ENCODE peak calls at places on chromosome 4, in eight cellular contexts. One of them, this sample, is unnamed.

GRCh38 chr4:8893624-8894423 is 22.2 kb upstream of the HMX1 start:
- DNase-seq in CD8-positive, alpha-beta T cell: no peak
- DNase-seq in Calu3: no peak
- DNase-seq in neural crest cell: no peak
- DNase-seq in spleen: no peak
- DNase-seq in cardiac muscle cell: peak
- DNase-seq in breast epithelium: no peak
- DNase-seq in nephron progenitor cell: peak
- DNase-seq in this sample: no peak

GRCh38 chr4:7312691-7313090 is 120.4 kb downstream of the SORCS2 start:
- DNase-seq in spleen: no peak
- DNase-seq in neural crest cell: no peak
- DNase-seq in breast epithelium: no peak
- DNase-seq in CD8-positive, alpha-beta T cell: no peak
- DNase-seq in cardiac muscle cell: no peak
- DNase-seq in nephron progenitor cell: no peak
- DNase-seq in Calu3: no peak
- DNase-seq in this sample: no peak

GRCh38 chr4:141660880-141661279 is 24.5 kb downstream of the IL15 start:
- DNase-seq in cardiac muscle cell: no peak
- DNase-seq in nephron progenitor cell: no peak
- DNase-seq in breast epithelium: no peak
- DNase-seq in neural crest cell: no peak
- DNase-seq in Calu3: no peak
- DNase-seq in spleen: no peak
- DNase-seq in CD8-positive, alpha-beta T cell: no peak
- DNase-seq in this sample: no peak

GRCh38 chr4:181711387-181711786 is 531.8 kb upstream of the TENM3 start:
- DNase-seq in Calu3: no peak
- DNase-seq in spleen: no peak
- DNase-seq in CD8-positive, alpha-beta T cell: no peak
- DNase-seq in cardiac muscle cell: no peak
- DNase-seq in breast epithelium: no peak
- DNase-seq in nephron progenitor cell: no peak
- DNase-seq in neural crest cell: no peak
- DNase-seq in this sample: no peak

GRCh38 chr4:17811078-17811603 is 362 bp downstream of the NCAPG start:
- DNase-seq in spleen: no peak
- DNase-seq in nephron progenitor cell: no peak
- DNase-seq in breast epithelium: no peak
- DNase-seq in neural crest cell: no peak
- DNase-seq in CD8-positive, alpha-beta T cell: no peak
- DNase-seq in cardiac muscle cell: no peak
- DNase-seq in Calu3: no peak
- DNase-seq in this sample: no peak

GRCh38 chr4:56745082-56745481 is 64.0 kb upstream of the HOPX start:
- DNase-seq in Calu3: no peak
- DNase-seq in neural crest cell: no peak
- DNase-seq in breast epithelium: no peak
- DNase-seq in CD8-positive, alpha-beta T cell: no peak
- DNase-seq in nephron progenitor cell: no peak
- DNase-seq in spleen: no peak
- DNase-seq in cardiac muscle cell: no peak
- DNase-seq in this sample: no peak

GRCh38 chr4:180909279-180909678 is 1333.9 kb upstream of the TENM3 start:
- DNase-seq in breast epithelium: no peak
- DNase-seq in cardiac muscle cell: peak
- DNase-seq in CD8-positive, alpha-beta T cell: no peak
- DNase-seq in nephron progenitor cell: peak
- DNase-seq in neural crest cell: no peak
- DNase-seq in spleen: no peak
- DNase-seq in Calu3: no peak
- DNase-seq in this sample: no peak

GRCh38 chr4:25172964-25173917 is 13.0 kb upstream of the SEPSECS start:
- DNase-seq in neural crest cell: no peak
- DNase-seq in nephron progenitor cell: no peak
- DNase-seq in breast epithelium: peak
- DNase-seq in cardiac muscle cell: no peak
- DNase-seq in Calu3: peak
- DNase-seq in CD8-positive, alpha-beta T cell: no peak
- DNase-seq in spleen: no peak
- DNase-seq in this sample: peak

GRCh38 chr4:36676139-36677050 is 395.0 kb downstream of the DTHD1 start:
- DNase-seq in cardiac muscle cell: no peak
- DNase-seq in spleen: no peak
- DNase-seq in nephron progenitor cell: no peak
- DNase-seq in Calu3: no peak
- DNase-seq in breast epithelium: no peak
- DNase-seq in neural crest cell: no peak
- DNase-seq in CD8-positive, alpha-beta T cell: no peak
- DNase-seq in this sample: no peak

GRCh38 chr4:121938282-121939092 is 13.4 kb downstream of the TRPC3 start:
- DNase-seq in cardiac muscle cell: no peak
- DNase-seq in Calu3: no peak
- DNase-seq in breast epithelium: no peak
- DNase-seq in CD8-positive, alpha-beta T cell: no peak
- DNase-seq in neural crest cell: no peak
- DNase-seq in spleen: no peak
- DNase-seq in nephron progenitor cell: no peak
- DNase-seq in this sample: no peak

GRCh38 chr4:182105416-182105815 is 137.8 kb upstream of the TENM3 start:
- DNase-seq in nephron progenitor cell: no peak
- DNase-seq in spleen: no peak
- DNase-seq in neural crest cell: no peak
- DNase-seq in Calu3: no peak
- DNase-seq in breast epithelium: no peak
- DNase-seq in cardiac muscle cell: no peak
- DNase-seq in CD8-positive, alpha-beta T cell: no peak
- DNase-seq in this sample: no peak

GRCh38 chr4:110196871-110197420 is 1.5 kb downstream of the ELOVL6 start:
- DNase-seq in CD8-positive, alpha-beta T cell: peak
- DNase-seq in spleen: no peak
- DNase-seq in neural crest cell: peak
- DNase-seq in Calu3: no peak
- DNase-seq in cardiac muscle cell: peak
- DNase-seq in breast epithelium: peak
- DNase-seq in nephron progenitor cell: peak
- DNase-seq in this sample: no peak

GRCh38 chr4:95023110-95023509 is 265.4 kb downstream of the BMPR1B start:
- DNase-seq in cardiac muscle cell: no peak
- DNase-seq in neural crest cell: no peak
- DNase-seq in CD8-positive, alpha-beta T cell: no peak
- DNase-seq in Calu3: no peak
- DNase-seq in spleen: no peak
- DNase-seq in nephron progenitor cell: no peak
- DNase-seq in breast epithelium: no peak
- DNase-seq in this sample: no peak

GRCh38 chr4:95017690-95018089 is 259.9 kb downstream of the BMPR1B start:
- DNase-seq in Calu3: no peak
- DNase-seq in cardiac muscle cell: no peak
- DNase-seq in CD8-positive, alpha-beta T cell: no peak
- DNase-seq in spleen: no peak
- DNase-seq in breast epithelium: no peak
- DNase-seq in neural crest cell: no peak
- DNase-seq in nephron progenitor cell: no peak
- DNase-seq in this sample: no peak

GRCh38 chr4:95020521-95020920 is 262.8 kb downstream of the BMPR1B start:
- DNase-seq in nephron progenitor cell: no peak
- DNase-seq in breast epithelium: no peak
- DNase-seq in CD8-positive, alpha-beta T cell: no peak
- DNase-seq in Calu3: no peak
- DNase-seq in neural crest cell: no peak
- DNase-seq in cardiac muscle cell: no peak
- DNase-seq in spleen: no peak
- DNase-seq in this sample: no peak

GRCh38 chr4:95018845-95019244 is 261.1 kb downstream of the BMPR1B start:
- DNase-seq in Calu3: no peak
- DNase-seq in breast epithelium: no peak
- DNase-seq in CD8-positive, alpha-beta T cell: no peak
- DNase-seq in cardiac muscle cell: no peak
- DNase-seq in neural crest cell: no peak
- DNase-seq in spleen: no peak
- DNase-seq in nephron progenitor cell: no peak
- DNase-seq in this sample: no peak

DNA sequence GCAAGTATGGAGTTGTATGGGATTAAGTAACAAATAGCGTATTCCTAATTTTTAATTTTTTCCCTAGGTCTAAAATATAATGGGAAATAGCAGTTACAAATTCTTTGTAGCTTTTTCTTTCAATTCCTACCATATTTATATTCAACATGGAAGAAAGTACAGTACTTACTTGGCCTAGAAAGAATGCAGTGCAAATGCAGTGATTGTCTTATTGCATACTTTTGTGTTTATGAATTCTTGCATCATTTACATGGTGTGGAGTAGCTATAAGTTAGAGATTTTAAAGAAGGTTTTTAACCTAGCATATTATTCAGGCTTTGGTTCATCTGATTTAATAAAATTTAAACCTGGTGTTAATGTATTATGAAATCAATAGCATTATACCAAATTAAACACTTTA is 263.3 kb downstream of the BMPR1B start:
- DNase-seq in neural crest cell: no peak
- DNase-seq in nephron progenitor cell: no peak
- DNase-seq in spleen: no peak
- DNase-seq in CD8-positive, alpha-beta T cell: no peak
- DNase-seq in cardiac muscle cell: no peak
- DNase-seq in breast epithelium: no peak
- DNase-seq in Calu3: no peak
- DNase-seq in this sample: no peak
- TF ChIP-seq CTCF in neural crest cell: no peak
- TF ChIP-seq CTCF in nephron progenitor cell: no peak
- TF ChIP-seq CTCF in spleen: no peak
- TF ChIP-seq CTCF in CD8-positive, alpha-beta T cell: no peak
- TF ChIP-seq CTCF in cardiac muscle cell: no peak
- TF ChIP-seq CTCF in breast epithelium: no peak
- TF ChIP-seq CTCF in Calu3: no peak
- TF ChIP-seq CTCF in this sample: no peak

GRCh38 chr4:183157215-183157614 is 58.2 kb downstream of the WWC2 start:
- DNase-seq in neural crest cell: no peak
- DNase-seq in breast epithelium: no peak
- DNase-seq in Calu3: no peak
- DNase-seq in CD8-positive, alpha-beta T cell: no peak
- DNase-seq in spleen: no peak
- DNase-seq in cardiac muscle cell: no peak
- DNase-seq in nephron progenitor cell: no peak
- DNase-seq in this sample: no peak

GRCh38 chr4:183149968-183150539 is 51.0 kb downstream of the WWC2 start:
- DNase-seq in CD8-positive, alpha-beta T cell: no peak
- DNase-seq in neural crest cell: no peak
- DNase-seq in spleen: no peak
- DNase-seq in nephron progenitor cell: no peak
- DNase-seq in breast epithelium: no peak
- DNase-seq in Calu3: no peak
- DNase-seq in cardiac muscle cell: no peak
- DNase-seq in this sample: no peak

GRCh38 chr4:183154701-183155391 is 55.8 kb downstream of the WWC2 start:
- DNase-seq in nephron progenitor cell: peak
- DNase-seq in breast epithelium: no peak
- DNase-seq in cardiac muscle cell: peak
- DNase-seq in neural crest cell: no peak
- DNase-seq in Calu3: peak
- DNase-seq in CD8-positive, alpha-beta T cell: no peak
- DNase-seq in spleen: no peak
- DNase-seq in this sample: no peak

GRCh38 chr4:183155450-183156184 is 56.6 kb downstream of the WWC2 start:
- DNase-seq in neural crest cell: no peak
- DNase-seq in cardiac muscle cell: no peak
- DNase-seq in CD8-positive, alpha-beta T cell: no peak
- DNase-seq in nephron progenitor cell: no peak
- DNase-seq in spleen: no peak
- DNase-seq in Calu3: no peak
- DNase-seq in breast epithelium: no peak
- DNase-seq in this sample: no peak

DNA sequence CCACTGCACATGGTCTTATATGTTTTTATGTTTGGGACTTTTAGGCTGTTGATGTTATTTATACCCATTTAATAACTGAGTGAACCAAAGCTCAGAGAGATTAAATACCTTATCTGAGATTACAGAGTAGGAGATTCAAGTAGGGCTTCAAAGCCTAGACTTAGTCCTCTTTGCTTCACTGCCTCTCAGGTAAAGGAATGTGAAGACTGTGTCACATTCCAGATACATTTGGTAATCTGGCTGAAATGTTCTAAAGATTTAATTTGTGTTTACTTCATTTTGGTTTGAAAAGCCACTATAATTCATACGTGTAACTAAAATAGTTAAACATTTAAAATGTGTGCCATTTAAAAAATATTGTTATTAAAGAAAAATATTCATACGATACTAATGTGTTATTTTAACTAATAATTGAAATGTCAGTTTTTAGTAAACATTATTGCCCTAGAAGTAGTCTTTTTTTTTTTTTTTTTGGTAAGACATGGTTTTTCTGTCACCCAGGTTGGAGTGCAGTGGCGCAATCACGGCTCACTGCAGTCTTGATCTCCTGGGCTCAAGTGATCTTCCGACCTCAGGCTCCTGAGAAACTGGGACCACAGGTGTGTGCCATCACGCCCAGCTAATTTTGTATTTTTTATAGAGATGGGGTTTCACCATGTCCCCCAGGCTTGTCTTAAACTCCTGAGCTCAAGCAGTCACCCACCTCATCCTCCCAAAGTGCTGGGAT is 54.3 kb downstream of the WWC2 start:
- DNase-seq in breast epithelium: no peak
- DNase-seq in nephron progenitor cell: no peak
- DNase-seq in cardiac muscle cell: no peak
- DNase-seq in CD8-positive, alpha-beta T cell: no peak
- DNase-seq in Calu3: no peak
- DNase-seq in neural crest cell: no peak
- DNase-seq in spleen: no peak
- DNase-seq in this sample: no peak
- TF ChIP-seq CTCF in breast epithelium: no peak
- TF ChIP-seq CTCF in nephron progenitor cell: no peak
- TF ChIP-seq CTCF in cardiac muscle cell: no peak
- TF ChIP-seq CTCF in CD8-positive, alpha-beta T cell: no peak
- TF ChIP-seq CTCF in Calu3: no peak
- TF ChIP-seq CTCF in neural crest cell: no peak
- TF ChIP-seq CTCF in spleen: no peak
- TF ChIP-seq CTCF in this sample: no peak

DNA sequence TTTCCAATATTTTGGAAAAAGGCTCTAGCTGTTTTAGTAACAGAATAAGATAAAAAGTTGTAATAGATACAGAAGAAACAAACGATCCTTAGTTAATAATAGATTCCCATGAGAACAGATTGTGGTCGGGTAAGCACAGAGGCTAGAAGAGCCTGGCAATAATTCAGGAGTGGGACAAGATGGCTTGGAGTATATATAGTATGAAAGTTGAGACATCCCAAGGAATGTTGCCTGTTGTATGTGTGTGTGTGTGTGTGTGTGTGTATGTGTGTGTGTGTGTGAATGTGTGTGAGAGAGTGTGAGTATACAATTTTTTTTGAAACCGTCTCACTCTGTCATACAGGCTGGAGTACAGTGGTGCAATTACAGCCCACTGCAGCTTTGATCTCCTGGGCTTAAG is 150.7 kb downstream of the PDGFC start:
- DNase-seq in Calu3: no peak
- DNase-seq in nephron progenitor cell: no peak
- DNase-seq in cardiac muscle cell: no peak
- DNase-seq in neural crest cell: no peak
- DNase-seq in CD8-positive, alpha-beta T cell: no peak
- DNase-seq in breast epithelium: no peak
- DNase-seq in spleen: no peak
- DNase-seq in this sample: no peak
- TF ChIP-seq CTCF in Calu3: no peak
- TF ChIP-seq CTCF in nephron progenitor cell: no peak
- TF ChIP-seq CTCF in cardiac muscle cell: no peak
- TF ChIP-seq CTCF in neural crest cell: no peak
- TF ChIP-seq CTCF in CD8-positive, alpha-beta T cell: no peak
- TF ChIP-seq CTCF in breast epithelium: no peak
- TF ChIP-seq CTCF in spleen: no peak
- TF ChIP-seq CTCF in this sample: no peak

GRCh38 chr4:163191999-163192398 is 25.3 kb upstream of the NAF1 start:
- DNase-seq in cardiac muscle cell: no peak
- DNase-seq in spleen: no peak
- DNase-seq in CD8-positive, alpha-beta T cell: no peak
- DNase-seq in Calu3: no peak
- DNase-seq in breast epithelium: no peak
- DNase-seq in neural crest cell: no peak
- DNase-seq in nephron progenitor cell: no peak
- DNase-seq in this sample: no peak
- TF ChIP-seq CTCF in cardiac muscle cell: peak
- TF ChIP-seq CTCF in spleen: no peak
- TF ChIP-seq CTCF in CD8-positive, alpha-beta T cell: no peak
- TF ChIP-seq CTCF in Calu3: no peak
- TF ChIP-seq CTCF in breast epithelium: no peak
- TF ChIP-seq CTCF in neural crest cell: no peak
- TF ChIP-seq CTCF in nephron progenitor cell: no peak
- TF ChIP-seq CTCF in this sample: peak